ENCODE peak calls at places on chromosomes 4 and X, in seven cellular contexts. One of them, this sample, is unnamed.
A peak's percentile ranks its signal among the peaks of the same experiment; 100 is the strongest.

GRCh38 chrX:80807606-80808159 is 2.0 kb downstream of the BRWD3 start:
- DNase-seq in PC-3: no peak
- DNase-seq in fibroblast of lung: no peak
- DNase-seq in neuronal stem cell: no peak
- DNase-seq in K562: peak; percentile 7
- DNase-seq in GM23338: no peak
- DNase-seq in IMR-90: no peak
- DNase-seq in this sample: no peak

GRCh38 chr4:8293131-8293975 is 23.8 kb downstream of the HTRA3 start:
- DNase-seq in IMR-90: no peak
- DNase-seq in PC-3: no peak
- DNase-seq in K562: no peak
- DNase-seq in neuronal stem cell: no peak
- DNase-seq in GM23338: no peak
- DNase-seq in fibroblast of lung: no peak
- DNase-seq in this sample: no peak

GRCh38 chrX:132853040-132853439 is 105.4 kb downstream of the HS6ST2 start:
- DNase-seq in K562: no peak
- DNase-seq in GM23338: no peak
- DNase-seq in PC-3: peak; percentile 53
- DNase-seq in IMR-90: no peak
- DNase-seq in neuronal stem cell: no peak
- DNase-seq in fibroblast of lung: peak; percentile 43
- DNase-seq in this sample: no peak

GRCh38 chr4:53094040-53094439 is 231.9 kb downstream of the RASL11B start:
- DNase-seq in fibroblast of lung: no peak
- DNase-seq in GM23338: no peak
- DNase-seq in PC-3: no peak
- DNase-seq in neuronal stem cell: no peak
- DNase-seq in K562: no peak
- DNase-seq in IMR-90: no peak
- DNase-seq in this sample: no peak

GRCh38 chr4:10020871-10021676 is at the start of gene SLC2A9:
- DNase-seq in IMR-90: no peak
- DNase-seq in GM23338: no peak
- DNase-seq in neuronal stem cell: no peak
- DNase-seq in PC-3: no peak
- DNase-seq in fibroblast of lung: no peak
- DNase-seq in K562: no peak
- DNase-seq in this sample: no peak

GRCh38 chrX:19544693-19545305 is 29.5 kb upstream of the MAP3K15 start:
- DNase-seq in IMR-90: peak; percentile 70
- DNase-seq in PC-3: peak; percentile 76
- DNase-seq in fibroblast of lung: peak; percentile 63
- DNase-seq in K562: peak; percentile 41
- DNase-seq in neuronal stem cell: peak; percentile 27
- DNase-seq in GM23338: peak; percentile 69
- DNase-seq in this sample: no peak

GRCh38 chr4:13543648-13544555 is at the start of gene NKX3-2:
- DNase-seq in fibroblast of lung: no peak
- DNase-seq in GM23338: peak; percentile 70
- DNase-seq in neuronal stem cell: no peak
- DNase-seq in K562: no peak
- DNase-seq in IMR-90: peak; percentile 20
- DNase-seq in PC-3: peak; percentile 25
- DNase-seq in this sample: no peak

GRCh38 chrX:131081772-131082755 is 23.9 kb downstream of the ARHGAP36 start:
- DNase-seq in IMR-90: no peak
- DNase-seq in PC-3: no peak
- DNase-seq in neuronal stem cell: no peak
- DNase-seq in GM23338: peak; percentile 53
- DNase-seq in fibroblast of lung: no peak
- DNase-seq in K562: no peak
- DNase-seq in this sample: no peak

GRCh38 chr4:134544303-134544761 is 342.7 kb upstream of the PABPC4L start:
- DNase-seq in PC-3: peak; percentile 47
- DNase-seq in GM23338: peak; percentile 9
- DNase-seq in IMR-90: no peak
- DNase-seq in neuronal stem cell: no peak
- DNase-seq in K562: no peak
- DNase-seq in fibroblast of lung: no peak
- DNase-seq in this sample: no peak

GRCh38 chr4:116015062-116015461 is 901.6 kb upstream of the NDST4 start:
- DNase-seq in K562: no peak
- DNase-seq in PC-3: no peak
- DNase-seq in neuronal stem cell: no peak
- DNase-seq in GM23338: peak; percentile 17
- DNase-seq in IMR-90: no peak
- DNase-seq in fibroblast of lung: no peak
- DNase-seq in this sample: no peak

GRCh38 chr4:15147709-15148651 is 145.7 kb downstream of the CPEB2 start:
- DNase-seq in GM23338: no peak
- DNase-seq in neuronal stem cell: no peak
- DNase-seq in IMR-90: no peak
- DNase-seq in K562: no peak
- DNase-seq in PC-3: no peak
- DNase-seq in fibroblast of lung: no peak
- DNase-seq in this sample: no peak

GRCh38 chrX:17987783-17988182 is 126.7 kb upstream of the RAI2 start:
- DNase-seq in neuronal stem cell: no peak
- DNase-seq in GM23338: no peak
- DNase-seq in fibroblast of lung: no peak
- DNase-seq in PC-3: no peak
- DNase-seq in IMR-90: no peak
- DNase-seq in K562: no peak
- DNase-seq in this sample: no peak

GRCh38 chrX:40107291-40108083 is 9.7 kb upstream of the BCOR start:
- DNase-seq in neuronal stem cell: no peak
- DNase-seq in K562: no peak
- DNase-seq in fibroblast of lung: no peak
- DNase-seq in IMR-90: no peak
- DNase-seq in PC-3: peak; percentile 64
- DNase-seq in GM23338: peak; percentile 44
- DNase-seq in this sample: no peak

GRCh38 chr4:14560577-14560976 is 441.7 kb upstream of the CPEB2 start:
- DNase-seq in neuronal stem cell: no peak
- DNase-seq in IMR-90: no peak
- DNase-seq in PC-3: no peak
- DNase-seq in GM23338: no peak
- DNase-seq in K562: no peak
- DNase-seq in fibroblast of lung: no peak
- DNase-seq in this sample: no peak

GRCh38 chr4:87875187-87875586 is 42.4 kb downstream of the MEPE start:
- DNase-seq in fibroblast of lung: no peak
- DNase-seq in GM23338: no peak
- DNase-seq in IMR-90: no peak
- DNase-seq in K562: no peak
- DNase-seq in neuronal stem cell: no peak
- DNase-seq in PC-3: no peak
- DNase-seq in this sample: no peak

GRCh38 chr4:150252306-150252705 is 174.1 kb downstream of the DCLK2 start:
- DNase-seq in neuronal stem cell: no peak
- DNase-seq in K562: no peak
- DNase-seq in GM23338: no peak
- DNase-seq in IMR-90: no peak
- DNase-seq in fibroblast of lung: no peak
- DNase-seq in PC-3: no peak
- DNase-seq in this sample: no peak

DNA sequence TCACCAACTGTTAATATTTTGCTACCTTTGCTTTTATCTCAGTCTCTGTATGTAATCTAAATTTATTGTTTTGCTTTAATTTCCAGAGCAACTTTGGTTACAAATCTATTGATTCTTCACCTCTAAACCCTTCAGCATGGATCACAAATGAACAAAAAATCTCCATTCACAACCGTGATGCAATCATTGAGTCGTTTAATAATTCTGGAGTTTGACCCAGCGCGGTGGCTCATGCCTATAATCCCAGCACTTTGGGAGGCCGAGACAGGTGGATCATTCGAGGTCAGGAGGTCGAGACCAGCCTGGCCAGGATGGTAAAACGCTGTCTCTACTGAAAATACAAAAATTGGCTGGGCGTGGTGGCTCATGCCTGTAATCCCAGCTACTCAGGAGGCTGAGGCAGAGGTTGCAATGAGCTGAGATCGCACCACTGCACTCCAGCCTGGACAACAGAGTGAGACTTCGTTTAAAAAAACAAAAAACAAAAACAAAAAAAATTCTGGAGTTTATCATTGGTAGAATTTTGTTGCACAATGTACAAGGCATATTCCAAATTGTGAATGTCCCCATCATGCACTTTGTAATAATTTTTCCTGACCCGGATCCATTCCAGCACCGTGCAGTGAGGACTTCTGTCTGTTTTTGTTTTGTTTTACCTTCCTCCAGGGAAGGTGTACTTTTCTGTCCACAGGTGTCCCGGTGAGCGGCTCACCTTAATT is 2.3 kb upstream of the IDUA start:
- DNase-seq in GM23338: no peak
- DNase-seq in fibroblast of lung: no peak
- DNase-seq in K562: no peak
- DNase-seq in PC-3: no peak
- DNase-seq in neuronal stem cell: no peak
- DNase-seq in IMR-90: no peak
- DNase-seq in this sample: no peak
- H3K4me3 ChIP-seq in GM23338: peak overlapping the region; percentile 48
- H3K4me3 ChIP-seq in fibroblast of lung: peak overlapping the region; percentile 38
- H3K4me3 ChIP-seq in K562: no peak overlapping the region
- H3K4me3 ChIP-seq in PC-3: peak overlapping the region; percentile 67
- H3K4me3 ChIP-seq in neuronal stem cell: no peak overlapping the region
- H3K4me3 ChIP-seq in IMR-90: peak overlapping the region; percentile 12
- H3K4me3 ChIP-seq in this sample: no peak overlapping the region

GRCh38 chrX:14508025-14508690 is 21.2 kb upstream of the GLRA2 start:
- DNase-seq in K562: no peak
- DNase-seq in fibroblast of lung: no peak
- DNase-seq in GM23338: no peak
- DNase-seq in PC-3: peak; percentile 32
- DNase-seq in IMR-90: no peak
- DNase-seq in neuronal stem cell: no peak
- DNase-seq in this sample: no peak
- H2AFZ ChIP-seq in K562: no peak overlapping the region
- H2AFZ ChIP-seq in fibroblast of lung: no peak overlapping the region
- H2AFZ ChIP-seq in GM23338: no peak overlapping the region
- H2AFZ ChIP-seq in PC-3: no peak overlapping the region
- H2AFZ ChIP-seq in IMR-90: no peak overlapping the region
- H2AFZ ChIP-seq in neuronal stem cell: no peak overlapping the region
- H2AFZ ChIP-seq in this sample: no peak overlapping the region

GRCh38 chr4:54149323-54149722 is 49.4 kb downstream of the GSX2 start:
- DNase-seq in fibroblast of lung: no peak
- DNase-seq in PC-3: no peak
- DNase-seq in neuronal stem cell: no peak
- DNase-seq in GM23338: no peak
- DNase-seq in K562: no peak
- DNase-seq in IMR-90: no peak
- DNase-seq in this sample: no peak
- H3K4me3 ChIP-seq in fibroblast of lung: peak overlapping the region; percentile 4
- H3K4me3 ChIP-seq in PC-3: no peak overlapping the region
- H3K4me3 ChIP-seq in neuronal stem cell: no peak overlapping the region
- H3K4me3 ChIP-seq in GM23338: no peak overlapping the region
- H3K4me3 ChIP-seq in K562: no peak overlapping the region
- H3K4me3 ChIP-seq in IMR-90: no peak overlapping the region
- H3K4me3 ChIP-seq in this sample: no peak overlapping the region

DNA sequence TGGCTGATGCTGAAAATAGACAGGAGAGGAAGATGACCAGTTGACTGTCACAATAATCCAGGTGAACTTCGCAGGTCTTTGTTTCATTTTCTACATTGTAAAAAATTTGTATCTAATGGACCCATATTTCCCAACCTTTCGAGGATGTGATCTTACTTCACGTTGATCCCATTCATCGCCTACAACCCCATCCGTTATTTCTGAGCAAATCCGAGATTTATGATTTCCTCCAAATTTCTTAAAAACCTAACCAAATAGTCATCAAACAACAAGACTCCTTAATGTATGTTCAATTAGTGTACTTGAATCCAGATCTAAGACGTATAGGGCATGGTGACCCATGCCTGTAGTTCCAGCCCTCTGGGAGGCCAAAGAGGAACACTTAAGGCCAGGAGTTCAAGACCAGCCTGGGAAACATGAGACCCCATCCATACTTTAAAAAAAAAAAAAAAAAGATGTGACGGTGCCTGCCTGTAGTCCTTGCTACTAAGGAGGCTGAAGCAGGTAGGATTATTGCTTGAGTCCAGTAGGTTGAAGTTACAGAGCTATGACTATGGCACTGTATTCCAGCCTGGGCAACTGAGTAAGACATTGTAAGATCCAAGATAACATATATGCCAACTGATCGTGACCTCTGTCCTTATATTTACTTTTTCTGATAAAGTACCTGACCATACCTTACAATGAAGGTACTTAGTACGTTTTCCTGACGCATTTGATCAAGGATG is 5.7 kb downstream of the RPL9 start:
- DNase-seq in fibroblast of lung: no peak
- DNase-seq in IMR-90: no peak
- DNase-seq in GM23338: no peak
- DNase-seq in neuronal stem cell: no peak
- DNase-seq in PC-3: no peak
- DNase-seq in K562: no peak
- DNase-seq in this sample: no peak
- H2AFZ ChIP-seq in fibroblast of lung: no peak overlapping the region
- H2AFZ ChIP-seq in IMR-90: no peak overlapping the region
- H2AFZ ChIP-seq in GM23338: no peak overlapping the region
- H2AFZ ChIP-seq in neuronal stem cell: no peak overlapping the region
- H2AFZ ChIP-seq in PC-3: no peak overlapping the region
- H2AFZ ChIP-seq in K562: no peak overlapping the region
- H2AFZ ChIP-seq in this sample: no peak overlapping the region

GRCh38 chr4:68272860-68273259 is 27.4 kb upstream of the TMPRSS11B start:
- DNase-seq in K562: no peak
- DNase-seq in PC-3: peak; percentile 27
- DNase-seq in IMR-90: no peak
- DNase-seq in neuronal stem cell: peak; percentile 5
- DNase-seq in fibroblast of lung: no peak
- DNase-seq in GM23338: peak; percentile 87
- DNase-seq in this sample: no peak
- H3K4me3 ChIP-seq in K562: no peak overlapping the region
- H3K4me3 ChIP-seq in PC-3: no peak overlapping the region
- H3K4me3 ChIP-seq in IMR-90: no peak overlapping the region
- H3K4me3 ChIP-seq in neuronal stem cell: no peak overlapping the region
- H3K4me3 ChIP-seq in fibroblast of lung: no peak overlapping the region
- H3K4me3 ChIP-seq in GM23338: peak overlapping the region; percentile 37
- H3K4me3 ChIP-seq in this sample: no peak overlapping the region

DNA sequence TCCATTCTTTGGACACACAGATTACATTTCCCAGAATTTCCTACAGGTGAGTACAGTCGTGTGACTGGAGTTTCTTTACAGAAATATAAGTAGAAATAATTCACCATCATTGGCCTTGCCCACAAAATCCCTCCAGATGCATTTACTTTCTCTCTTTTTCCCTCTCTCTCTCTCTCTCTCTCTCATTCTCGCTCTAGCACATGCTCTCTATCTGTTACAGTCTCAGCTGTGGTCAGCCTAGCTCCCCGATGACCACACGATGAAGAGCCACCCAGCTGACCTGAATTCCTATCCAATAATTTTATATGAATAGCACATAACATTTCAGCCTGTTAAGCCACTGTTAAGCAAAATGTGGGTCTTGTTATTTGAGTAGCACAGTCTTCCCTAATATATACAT is 507.9 kb downstream of the PCDH7 start:
- DNase-seq in PC-3: no peak
- DNase-seq in K562: no peak
- DNase-seq in IMR-90: no peak
- DNase-seq in neuronal stem cell: no peak
- DNase-seq in fibroblast of lung: no peak
- DNase-seq in GM23338: no peak
- DNase-seq in this sample: no peak
- H2AFZ ChIP-seq in PC-3: no peak overlapping the region
- H2AFZ ChIP-seq in K562: no peak overlapping the region
- H2AFZ ChIP-seq in IMR-90: no peak overlapping the region
- H2AFZ ChIP-seq in neuronal stem cell: no peak overlapping the region
- H2AFZ ChIP-seq in fibroblast of lung: no peak overlapping the region
- H2AFZ ChIP-seq in GM23338: no peak overlapping the region
- H2AFZ ChIP-seq in this sample: no peak overlapping the region

This sample was measured in keratinocyte.